ENCODE peak calls at places on chromosomes 11 and 22, in ten cellular contexts. X, L, Q, T, V, Z, H, U, O and Y are unnamed samples. For H3K9me3 and H3K27me3, the result is how much of the 10 kb centered on the place peaks cover.

GRCh38 chr11:126336646-126337045 is 18.8 kb upstream of the ST3GAL4 start:
- DNase-seq in Z (no peak), H (no peak), T (no peak), L (peak), U (no peak), X (no peak), Q (no peak), V (no peak), O (no peak), Y (no peak)

GRCh38 chr22:42847110-42847509 is 10.0 kb downstream of the ARFGAP3 start:
- DNase-seq in H (no peak), L (no peak), O (no peak), T (no peak), V (no peak), X (no peak), U (no peak), Q (no peak), Z (no peak), Y (no peak)

GRCh38 chr11:45083544-45084087 is 62.8 kb upstream of the PRDM11 start:
- DNase-seq in L (no peak), T (no peak), Q (no peak), O (no peak), X (peak), U (peak), V (no peak), H (peak), Z (no peak), Y (peak)

GRCh38 chr22:33917744-33918406 is 2.4 kb downstream of the LARGE1 start:
- DNase-seq in X (no peak), Z (no peak), Q (peak), L (no peak), T (no peak), H (peak), O (peak), V (no peak), U (no peak), Y (peak)

GRCh38 chr22:19216579-19216978 is 38.0 kb upstream of the SLC25A1 start:
- DNase-seq in O (no peak), Q (no peak), T (no peak), L (no peak), H (no peak), V (no peak), X (no peak), Z (no peak), U (no peak), Y (no peak)

GRCh38 chr22:32185821-32186220 is 19.1 kb downstream of the RFPL2 start:
- DNase-seq in V (no peak), L (no peak), U (no peak), O (no peak), Z (no peak), H (no peak), X (no peak), T (no peak), Q (no peak), Y (no peak)

GRCh38 chr22:35072939-35073338 is 7.0 kb downstream of the ISX start:
- DNase-seq in O (peak), T (no peak), H (no peak), L (no peak), X (no peak), Z (no peak), V (no peak), U (no peak), Q (peak), Y (no peak)

GRCh38 chr11:12606597-12606996 is 67.6 kb upstream of the TEAD1 start:
- DNase-seq in U (no peak), H (no peak), Q (peak), X (no peak), V (no peak), T (no peak), Z (no peak), L (no peak), O (peak), Y (no peak)

GRCh38 chr22:24450600-24450999 is 23.2 kb downstream of the ADORA2A start:
- DNase-seq in U (no peak), Q (no peak), T (no peak), L (no peak), X (peak), Z (no peak), O (no peak), V (no peak), H (peak), Y (peak)

GRCh38 chr11:72821221-72821919 is 7.2 kb downstream of the ATG16L2 start:
- DNase-seq in T (no peak), V (peak), O (no peak), Q (no peak), L (peak), U (no peak), Z (peak), X (no peak), H (no peak), Y (peak)

GRCh38 chr11:122459064-122459463 is 196.5 kb upstream of the UBASH3B start:
- DNase-seq in O (no peak), Q (no peak), U (no peak), Z (no peak), X (no peak), T (no peak), H (no peak), V (no peak), L (no peak), Y (no peak)

GRCh38 chr22:24588370-24588755 is 4.5 kb downstream of the LRRC75B start:
- DNase-seq in V (no peak), H (no peak), U (no peak), X (no peak), O (no peak), Q (no peak), L (no peak), T (no peak), Z (peak), Y (no peak)

GRCh38 chr22:27525711-27526110 is 275.8 kb downstream of the MN1 start:
- DNase-seq in U (no peak), L (no peak), Z (no peak), V (no peak), T (no peak), H (no peak), X (no peak), Q (no peak), O (no peak), Y (no peak)

GRCh38 chr11:59158206-59159068 is 13.5 kb upstream of the DTX4 start:
- DNase-seq in L (no peak), V (peak), T (peak), H (peak), Z (no peak), X (peak), O (peak), U (no peak), Q (peak), Y (peak)

GRCh38 chr11:41660585-41660984 is 201.1 kb upstream of the LRRC4C start:
- DNase-seq in O (no peak), T (no peak), X (no peak), Z (no peak), L (no peak), V (no peak), Q (no peak), H (peak), U (no peak), Y (peak)

GRCh38 chr11:108388576-108388975 is 78.8 kb downstream of the C11orf65 start:
- DNase-seq in Z (no peak), L (no peak), V (no peak), T (no peak), H (no peak), Q (no peak), X (no peak), O (no peak), U (no peak), Y (no peak)

GRCh38 chr11:26335903-26336302 is 4.0 kb downstream of the ANO3 start:
- DNase-seq in L (no peak), O (peak), X (no peak), T (no peak), H (no peak), Q (no peak), U (no peak), Z (no peak), V (no peak), Y (no peak)

GRCh38 chr11:3956038-3956437 is 100.6 kb downstream of the STIM1 start:
- DNase-seq in Z (no peak), T (no peak), V (no peak), U (no peak), X (no peak), L (no peak), Q (no peak), H (no peak), O (no peak), Y (no peak)

GRCh38 chr11:64003807-64004589 is 17.8 kb downstream of the OTUB1 start:
- DNase-seq in X (no peak), Z (no peak), U (no peak), V (no peak), T (no peak), L (no peak), O (peak), H (no peak), Q (no peak), Y (no peak)
- H3K9me3 ChIP-seq in X (under half), Z (under half), U (under half), V (under half), T (under half), L (under half), O (under half), H (under half), Q (under half), Y (under half)

GRCh38 chr11:117505285-117505970 is 177.8 kb downstream of the CEP164 start:
- DNase-seq in H (no peak), Q (no peak), X (no peak), U (no peak), Z (no peak), T (no peak), V (no peak), L (no peak), O (no peak), Y (no peak)

GRCh38 chr11:117506856-117507425 is 179.3 kb downstream of the CEP164 start:
- DNase-seq in V (no peak), H (no peak), X (no peak), L (no peak), U (no peak), Z (no peak), T (no peak), O (no peak), Q (no peak), Y (no peak)

GRCh38 chr11:117498791-117499190 is 171.1 kb downstream of the CEP164 start:
- DNase-seq in H (no peak), Q (no peak), T (no peak), X (no peak), U (no peak), O (no peak), L (no peak), V (no peak), Z (no peak), Y (no peak)

GRCh38 chr11:117501499-117501898 is 173.8 kb downstream of the CEP164 start:
- DNase-seq in Z (no peak), Q (no peak), O (no peak), T (no peak), U (no peak), H (no peak), V (no peak), X (peak), L (no peak), Y (no peak)

DNA sequence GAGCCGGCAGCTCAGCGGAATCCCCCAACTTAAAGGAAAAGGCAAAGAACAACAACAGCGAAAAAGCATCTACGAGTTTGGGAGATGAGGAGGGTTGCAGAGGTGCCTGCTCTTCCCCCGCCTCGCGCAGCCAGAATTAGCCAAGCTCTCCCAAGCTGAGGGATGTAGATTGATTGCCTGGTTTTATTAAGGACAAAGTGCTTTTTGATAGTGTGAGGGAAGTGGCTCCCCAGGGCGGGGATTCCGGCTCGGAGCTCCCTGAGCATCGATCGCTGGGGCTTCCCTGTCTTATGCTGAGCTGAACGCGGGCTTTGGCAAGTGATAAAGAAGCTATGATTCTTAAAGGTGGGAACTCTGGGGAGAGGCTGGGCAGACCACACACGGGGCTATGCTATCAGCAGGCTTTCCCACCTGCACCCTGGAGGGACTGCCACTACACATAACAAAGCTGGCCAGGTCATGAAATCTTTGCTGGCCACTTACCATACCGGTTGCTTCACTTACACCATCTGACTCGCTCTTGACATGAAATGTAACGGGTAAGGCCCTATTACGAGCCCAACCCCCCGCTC is 174.7 kb downstream of the CEP164 start:
- DNase-seq in O (no peak), H (no peak), T (no peak), X (no peak), Z (no peak), V (no peak), L (no peak), U (no peak), Q (no peak), Y (no peak)
- H3K27me3 ChIP-seq in O (under half), H (under half), T (under half), X (under half), Z (under half), V (under half), L (under half), U (under half), Q (under half), Y (under half)

GRCh38 chr11:2647953-2648352 is 51.8 kb downstream of the KCNQ1OT1 start:
- DNase-seq in U (no peak), Q (no peak), T (no peak), H (no peak), L (no peak), V (no peak), Z (no peak), O (no peak), X (no peak), Y (no peak)
- H3K9me3 ChIP-seq in U (under half), Q (half or more), T (under half), H (under half), L (under half), V (half or more), Z (under half), O (under half), X (under half), Y (under half)

GRCh38 chr11:34811858-34812257 is 104.3 kb downstream of the APIP start:
- DNase-seq in O (no peak), X (no peak), Z (no peak), T (no peak), H (no peak), Q (no peak), U (no peak), V (no peak), L (no peak), Y (no peak)

GRCh38 chr11:34805937-34806336 is 110.2 kb downstream of the APIP start:
- DNase-seq in Z (no peak), H (no peak), Q (no peak), L (no peak), T (no peak), O (no peak), V (no peak), X (no peak), U (no peak), Y (no peak)

GRCh38 chr11:34809191-34810106 is 106.7 kb downstream of the APIP start:
- DNase-seq in X (no peak), O (peak), Z (no peak), H (no peak), U (no peak), V (no peak), L (no peak), T (no peak), Q (peak), Y (no peak)

GRCh38 chr11:34810107-34810562 is 106.0 kb downstream of the APIP start:
- DNase-seq in H (no peak), Z (no peak), L (no peak), U (no peak), T (no peak), O (no peak), X (no peak), V (no peak), Q (no peak), Y (no peak)

DNA sequence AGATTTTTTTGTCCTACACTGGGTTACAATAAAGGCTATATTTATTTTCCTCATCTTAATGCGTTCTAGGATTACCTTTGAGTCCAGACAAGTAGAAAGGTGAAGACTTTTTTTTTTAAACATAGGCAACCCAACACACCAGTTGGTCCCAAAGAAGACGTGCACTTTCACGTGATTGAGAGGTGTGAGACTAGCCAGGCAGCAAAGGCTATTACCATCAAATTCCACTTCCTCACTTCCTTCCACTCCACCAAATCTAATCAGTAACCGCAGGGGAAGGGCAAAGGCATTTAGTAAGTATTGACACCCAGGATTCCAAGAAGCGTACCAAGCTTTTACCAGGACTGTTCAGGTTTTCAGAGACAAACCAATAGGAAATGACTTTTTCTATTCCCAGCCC is 109.3 kb downstream of the APIP start:
- DNase-seq in O (no peak), X (no peak), H (no peak), U (no peak), T (no peak), Z (no peak), Q (no peak), V (no peak), L (no peak), Y (no peak)
- H3K27me3 ChIP-seq in O (under half), X (under half), H (under half), U (under half), T (under half), Z (under half), Q (under half), V (under half), L (under half), Y (under half)

DNA sequence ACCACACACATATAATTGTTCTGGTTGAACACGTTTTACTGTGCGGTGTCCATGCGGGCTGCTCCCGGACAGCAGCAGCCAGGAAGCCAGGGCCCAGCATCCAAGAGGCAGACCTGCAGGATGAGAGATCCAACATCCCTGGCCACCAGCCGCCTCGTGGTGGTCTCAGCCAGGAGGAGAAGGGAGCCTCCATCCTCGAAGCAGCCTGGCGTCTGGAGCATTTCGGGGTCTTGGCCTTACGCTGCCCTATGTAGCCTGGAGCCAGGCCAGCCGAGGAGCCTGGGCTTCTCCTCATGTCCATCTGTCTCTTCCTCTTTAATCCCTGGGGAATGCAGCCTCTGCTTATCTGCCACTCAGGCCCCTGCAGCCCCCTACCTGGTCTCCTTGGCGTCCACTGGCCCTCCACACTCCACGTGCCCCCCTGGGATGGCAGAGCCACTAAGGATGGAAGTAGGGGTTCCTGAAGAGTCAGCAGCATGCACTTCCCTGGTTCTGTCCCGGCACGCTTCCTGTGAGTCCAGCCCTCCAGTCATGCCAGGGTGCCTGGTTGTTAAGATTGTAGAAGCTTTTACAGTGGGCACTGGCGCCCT is 253.2 kb downstream of the TBC1D22A start:
- DNase-seq in X (no peak), O (no peak), U (no peak), L (no peak), T (no peak), H (no peak), Q (no peak), V (no peak), Z (no peak), Y (peak)
- H3K9me3 ChIP-seq in X (under half), O (under half), U (under half), L (under half), T (under half), H (under half), Q (under half), V (under half), Z (under half), Y (under half)